ENCODE peak calls at places on chromosomes 2 and 18, in five cellular contexts. Z is GM23338, E is colonic mucosa, T is HCT116, C is astrocyte. R is an unnamed sample.
A peak's percentile ranks its signal among the peaks of the same experiment; 100 is the strongest.

GRCh38 chr2:127314193-127314988 is 20.4 kb upstream of the ERCC3 start:
- DNase-seq in Z (no peak), E (no peak), T (no peak), C (no peak), R (no peak)

GRCh38 chr18:76405761-76406356 is 89.2 kb downstream of the ZNF516 start:
- DNase-seq in Z (peak; percentile 81), E (peak; percentile 52), T (peak; percentile 27), C (no peak), R (no peak)

GRCh38 chr2:98734823-98735260 is 3.9 kb upstream of the MGAT4A start:
- DNase-seq in Z (no peak), E (no peak), T (no peak), C (no peak), R (no peak)

GRCh38 chr2:46621499-46621898 is 142.1 kb downstream of the TMEM247 start:
- DNase-seq in Z (no peak), E (no peak), T (no peak), C (no peak), R (no peak)

GRCh38 chr2:22355816-22356433 is 1029.1 kb upstream of the KLHL29 start:
- DNase-seq in Z (peak; percentile 64), E (peak; percentile 50), T (no peak), C (no peak), R (peak; percentile 57)

GRCh38 chr2:64201086-64201627 is 56.9 kb upstream of the PELI1 start:
- DNase-seq in Z (no peak), E (no peak), T (no peak), C (peak; percentile 20), R (no peak)

GRCh38 chr18:23690505-23691068 is 1.3 kb downstream of the LAMA3 start:
- DNase-seq in Z (peak; percentile 53), E (no peak), T (no peak), C (no peak), R (no peak)

GRCh38 chr18:78777992-78778391 is 201.6 kb upstream of the SALL3 start:
- DNase-seq in Z (no peak), E (no peak), T (no peak), C (no peak), R (no peak)

GRCh38 chr2:133843091-133843490 is 274.8 kb upstream of the NCKAP5 start:
- DNase-seq in Z (no peak), E (no peak), T (no peak), C (no peak), R (no peak)

GRCh38 chr2:9473985-9474360 is 378 bp upstream of the IAH1 start:
- DNase-seq in Z (no peak), E (peak; percentile 67), T (no peak), C (no peak), R (peak; percentile 62)

GRCh38 chr18:10314111-10314510 is 140.3 kb upstream of the APCDD1 start:
- DNase-seq in Z (no peak), E (no peak), T (no peak), C (no peak), R (no peak)

GRCh38 chr2:99662761-99663341 is 173.0 kb upstream of the REV1 start:
- DNase-seq in Z (no peak), E (no peak), T (no peak), C (peak; percentile 100), R (no peak)

GRCh38 chr2:185044323-185044874 is 446.1 kb downstream of the ZNF804A start:
- DNase-seq in Z (peak; percentile 1), E (no peak), T (no peak), C (no peak), R (no peak)

GRCh38 chr2:38444247-38444646 is 67.2 kb upstream of the ATL2 start:
- DNase-seq in Z (peak; percentile 70), E (no peak), T (peak; percentile 51), C (peak; percentile 73), R (no peak)

GRCh38 chr2:217085543-217085942 is 225.7 kb upstream of the TNP1 start:
- DNase-seq in Z (no peak), E (no peak), T (no peak), C (peak; percentile 90), R (no peak)

GRCh38 chr2:63845866-63846265 is 4.2 kb downstream of the UGP2 start:
- DNase-seq in Z (peak; percentile 57), E (no peak), T (no peak), C (no peak), R (no peak)

GRCh38 chr2:176470713-176471112 is 201.5 kb downstream of the MTX2 start:
- DNase-seq in Z (no peak), E (no peak), T (no peak), C (no peak), R (no peak)

GRCh38 chr2:156147594-156148330 is 184.8 kb downstream of the NR4A2 start:
- DNase-seq in Z (no peak), E (no peak), T (no peak), C (peak; percentile 14), R (no peak)

GRCh38 chr2:173568054-173568453 is 213.4 kb downstream of the CDCA7 start:
- DNase-seq in Z (peak; percentile 79), E (peak; percentile 43), T (peak; percentile 37), C (no peak), R (no peak)

GRCh38 chr2:99689135-99689742 is 199.4 kb upstream of the REV1 start:
- DNase-seq in Z (no peak), E (no peak), T (no peak), C (no peak), R (no peak)

GRCh38 chr2:226048625-226049024 is 649.1 kb downstream of the NYAP2 start:
- DNase-seq in Z (peak; percentile 71), E (no peak), T (peak; percentile 78), C (peak; percentile 89), R (no peak)

GRCh38 chr2:201887851-201888451 is 81.6 kb downstream of the CDK15 start:
- DNase-seq in Z (peak; percentile 24), E (no peak), T (no peak), C (no peak), R (no peak)

GRCh38 chr2:237863102-237863511 is 3.7 kb downstream of the RAMP1 start:
- DNase-seq in Z (no peak), E (no peak), T (no peak), C (no peak), R (no peak)

GRCh38 chr2:237864940-237865622 is 5.7 kb downstream of the RAMP1 start:
- DNase-seq in Z (no peak), E (no peak), T (no peak), C (peak; percentile 78), R (no peak)

GRCh38 chr2:237863659-237864029 is 4.2 kb downstream of the RAMP1 start:
- DNase-seq in Z (no peak), E (no peak), T (no peak), C (no peak), R (no peak)

GRCh38 chr2:237865623-237866041 is 6.2 kb downstream of the RAMP1 start:
- DNase-seq in Z (no peak), E (no peak), T (no peak), C (no peak), R (no peak)

DNA sequence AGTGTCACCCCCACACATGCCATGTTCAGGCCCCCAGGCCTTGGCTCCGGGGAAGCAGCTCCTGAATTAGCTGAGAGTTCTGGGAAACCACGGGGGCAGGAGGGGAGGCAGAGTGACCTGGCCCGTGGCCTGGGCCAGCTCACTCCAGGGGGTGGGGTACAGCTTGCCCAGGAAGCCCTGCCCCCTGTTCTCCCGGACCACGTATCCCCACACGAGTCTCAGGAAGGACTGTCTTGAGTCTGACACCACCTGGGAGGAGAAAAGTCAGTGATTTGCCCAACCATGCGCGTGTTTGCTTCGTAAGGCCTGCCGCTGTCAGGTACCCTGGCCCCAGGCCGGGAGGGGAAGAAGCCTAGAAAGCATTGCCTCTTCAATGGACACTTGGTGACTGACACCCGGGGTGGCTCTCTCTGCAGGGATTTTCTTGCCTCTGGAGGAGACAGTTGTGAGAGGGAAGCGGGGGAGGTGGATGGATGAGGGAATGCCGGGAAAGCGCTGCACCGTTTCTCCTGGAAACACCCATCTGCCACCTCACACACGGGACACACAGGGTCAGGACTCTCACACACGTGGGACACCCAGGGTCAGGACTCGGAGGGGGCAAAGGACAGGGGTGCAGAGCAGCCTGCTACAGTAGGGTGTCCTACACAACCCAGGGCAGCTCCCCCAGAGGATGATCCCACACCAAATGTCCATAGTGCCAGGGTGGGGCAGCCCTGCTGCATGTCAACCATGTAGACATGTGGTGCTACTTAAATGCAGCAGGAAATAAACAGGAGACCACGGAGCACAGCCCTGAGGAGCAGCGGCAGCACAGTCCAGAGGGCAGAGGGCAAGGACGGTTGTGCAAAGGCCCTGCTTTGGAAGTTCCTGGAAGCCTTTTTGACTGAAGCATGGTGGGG is 4.9 kb downstream of the RAMP1 start:
- DNase-seq in Z (no peak), E (no peak), T (no peak), C (no peak), R (no peak)
- H3K27ac ChIP-seq in Z (no peak overlapping the region), E (no peak overlapping the region), T (peak overlapping the region; percentile 90), C (peak overlapping the region; percentile 63), R (peak overlapping the region; percentile 50)

DNA sequence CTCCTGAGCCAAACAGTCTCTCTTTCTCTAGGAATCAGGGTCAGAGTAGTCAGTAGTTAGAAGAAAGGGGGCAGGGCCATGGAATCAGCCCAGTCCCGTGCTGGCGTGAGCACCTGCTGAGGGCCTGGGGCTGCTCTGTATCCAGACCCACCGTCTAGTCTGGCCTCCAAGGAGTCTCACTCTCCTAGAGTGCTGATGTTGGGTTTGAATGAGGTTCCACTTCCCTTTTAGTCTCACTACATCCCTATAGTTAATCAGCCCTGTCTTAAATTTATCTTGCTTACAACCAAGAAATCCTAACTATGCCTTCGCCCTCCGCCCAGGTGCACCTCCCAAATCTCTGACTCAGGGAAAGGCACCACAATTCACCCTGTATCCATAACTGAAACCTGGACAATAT is 13.4 kb upstream of the KCTD1 start:
- DNase-seq in Z (no peak), E (no peak), T (no peak), C (no peak), R (no peak)
- H3K27ac ChIP-seq in Z (no peak overlapping the region), E (no peak overlapping the region), T (no peak overlapping the region), C (no peak overlapping the region), R (no peak overlapping the region)

GRCh38 chr2:181458881-181459280 is 1.7 kb downstream of the ITGA4 start:
- DNase-seq in Z (no peak), E (no peak), T (no peak), C (no peak), R (no peak)
- H3K27ac ChIP-seq in Z (no peak overlapping the region), E (peak overlapping the region; percentile 71), T (no peak overlapping the region), C (no peak overlapping the region), R (no peak overlapping the region)

GRCh38 chr2:69166465-69166811 is 153.5 kb downstream of the ANTXR1 start:
- DNase-seq in Z (no peak), E (no peak), T (no peak), C (no peak), R (no peak)

GRCh38 chr2:69167469-69167822 is 154.5 kb downstream of the ANTXR1 start:
- DNase-seq in Z (no peak), E (no peak), T (no peak), C (no peak), R (no peak)

GRCh38 chr2:69165079-69165478 is 152.1 kb downstream of the ANTXR1 start:
- DNase-seq in Z (no peak), E (no peak), T (no peak), C (no peak), R (no peak)

GRCh38 chr2:69168144-69168813 is 155.3 kb downstream of the ANTXR1 start:
- DNase-seq in Z (no peak), E (no peak), T (no peak), C (no peak), R (no peak)

DNA sequence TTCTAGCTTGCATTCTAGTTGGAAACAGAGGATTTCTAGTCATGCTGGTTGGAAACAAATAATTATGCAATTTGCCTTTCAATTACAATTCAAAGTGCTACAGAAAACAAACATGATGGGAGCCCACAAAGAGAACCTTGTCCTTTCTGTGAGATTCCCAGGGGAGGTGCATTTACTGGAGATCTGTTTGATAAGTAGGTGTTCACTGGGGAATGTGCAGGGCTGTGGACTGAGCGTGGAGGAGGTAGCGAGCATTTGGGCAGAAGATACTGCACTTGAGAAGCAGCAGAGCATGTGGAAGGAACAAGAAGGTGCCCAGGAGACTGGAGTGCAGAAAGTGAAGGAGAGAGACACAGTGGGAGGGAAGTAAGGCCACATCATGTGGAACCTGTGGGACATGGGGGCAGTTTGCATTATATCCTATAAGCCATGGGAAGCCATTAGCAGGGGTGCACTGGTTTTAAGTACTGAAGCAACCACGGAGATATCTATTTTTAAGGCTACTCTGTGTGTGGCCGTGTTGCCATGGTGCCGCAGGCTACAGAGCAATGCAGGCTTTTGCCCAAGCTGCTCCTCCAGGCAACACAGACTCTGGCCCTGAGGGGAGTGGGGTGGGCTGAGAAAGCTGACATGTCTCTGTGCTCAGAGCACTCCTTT is 154.0 kb downstream of the ANTXR1 start:
- DNase-seq in Z (no peak), E (no peak), T (no peak), C (no peak), R (no peak)
- H3K27ac ChIP-seq in Z (no peak overlapping the region), E (no peak overlapping the region), T (no peak overlapping the region), C (no peak overlapping the region), R (peak overlapping the region; percentile 28)

R was measured in caudate nucleus.